ENCODE peak calls at places on chromosomes 13 and 19, in six cellular contexts. F is GM12878, S is H1, P is SK-N-SH, X is HepG2, E is K562. K is an unnamed sample.

GRCh38 chr19:51469162-51469561 is 9.2 kb upstream of the CEACAM18 start:
- DNase-seq in F (no peak), S (no peak), P (no peak), X (no peak), E (no peak), K (no peak)

GRCh38 chr13:77820431-77821149 is 98.0 kb downstream of the EDNRB start:
- DNase-seq in F (no peak), S (no peak), P (no peak), X (no peak), E (no peak), K (no peak)

GRCh38 chr19:4652075-4652474 is 12.8 kb downstream of the TNFAIP8L1 start:
- DNase-seq in F (no peak), S (no peak), P (no peak), X (no peak), E (peak; percentile 7), K (no peak)

GRCh38 chr13:33931397-33931987 is 113.5 kb downstream of the RFC3 start:
- DNase-seq in F (peak; percentile 4), S (no peak), P (peak; percentile 7), X (peak; percentile 65), E (peak; percentile 12), K (no peak)

GRCh38 chr13:76231522-76232167 is 595.5 kb downstream of the LMO7 start:
- DNase-seq in F (no peak), S (no peak), P (no peak), X (no peak), E (no peak), K (no peak)

GRCh38 chr19:46761418-46761831 is 15.2 kb upstream of the STRN4 start:
- DNase-seq in F (no peak), S (no peak), P (no peak), X (peak; percentile 55), E (no peak), K (no peak)

GRCh38 chr13:66501187-66501586 is 728.9 kb downstream of the PCDH9 start:
- DNase-seq in F (no peak), S (no peak), P (no peak), X (no peak), E (no peak), K (no peak)

GRCh38 chr13:81872581-81872980 is 1531.7 kb upstream of the SPRY2 start:
- DNase-seq in F (no peak), S (no peak), P (peak; percentile 8), X (peak; percentile 38), E (no peak), K (no peak)

GRCh38 chr19:2135474-2136402 is 15.6 kb downstream of the AP3D1 start:
- DNase-seq in F (no peak), S (no peak), P (no peak), X (no peak), E (peak; percentile 41), K (no peak)

GRCh38 chr19:10368101-10368803 is 12.1 kb downstream of the TYK2 start:
- DNase-seq in F (no peak), S (peak; percentile 45), P (peak; percentile 44), X (no peak), E (no peak), K (no peak)

GRCh38 chr13:48490241-48490640 is 42.6 kb downstream of the RCBTB2 start:
- DNase-seq in F (no peak), S (no peak), P (no peak), X (no peak), E (no peak), K (no peak)

GRCh38 chr13:48491423-48492122 is 41.3 kb downstream of the RCBTB2 start:
- DNase-seq in F (no peak), S (no peak), P (no peak), X (no peak), E (no peak), K (no peak)

GRCh38 chr13:48493076-48493765 is 39.7 kb downstream of the RCBTB2 start:
- DNase-seq in F (no peak), S (no peak), P (no peak), X (no peak), E (no peak), K (no peak)

GRCh38 chr13:48493851-48494250 is 39.0 kb downstream of the RCBTB2 start:
- DNase-seq in F (no peak), S (no peak), P (no peak), X (no peak), E (no peak), K (no peak)

DNA sequence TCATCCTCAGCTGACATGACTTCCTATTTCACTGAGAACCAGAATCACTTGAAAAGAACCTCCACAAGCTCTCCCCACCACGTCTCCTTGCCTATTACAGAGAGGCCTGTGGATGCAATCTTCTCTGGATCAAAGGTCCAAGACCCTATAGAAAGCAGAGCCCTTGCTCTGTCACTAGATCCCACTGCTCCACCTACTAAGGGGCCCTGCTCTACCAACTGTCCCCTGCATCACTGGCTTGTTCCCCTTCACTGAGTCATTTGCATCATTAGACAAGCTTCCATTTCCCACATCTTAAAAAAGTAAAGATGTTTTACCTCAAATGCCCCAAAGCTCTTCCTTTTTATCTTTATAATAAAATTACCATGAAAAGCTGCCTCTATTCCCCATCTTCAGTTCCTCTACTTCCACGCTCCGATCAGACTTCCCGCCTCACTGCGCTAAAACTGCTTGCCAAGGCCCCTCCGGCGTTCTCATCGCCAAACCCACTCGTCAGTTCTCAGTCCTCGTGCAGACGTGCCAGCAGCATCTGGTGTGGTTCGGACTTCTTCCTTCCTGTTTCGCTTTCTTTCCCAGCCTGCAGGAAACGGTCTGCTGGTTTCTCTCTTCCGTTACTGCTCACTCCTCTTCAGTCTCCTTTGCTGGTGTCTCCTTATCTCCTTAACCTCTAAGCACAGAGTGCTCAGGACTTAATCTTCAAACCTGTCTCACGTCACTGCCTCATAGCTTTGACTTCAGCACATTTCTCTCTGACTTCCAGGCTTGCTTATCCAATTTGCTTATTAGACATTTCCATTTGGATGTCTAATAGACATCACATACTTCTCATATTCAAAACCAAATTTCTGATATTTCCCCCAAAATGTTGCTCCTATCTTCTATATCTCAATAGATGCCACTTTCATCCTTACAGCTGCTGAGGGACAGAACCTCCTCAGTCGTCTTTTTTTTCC is 40.5 kb downstream of the RCBTB2 start:
- DNase-seq in F (peak; percentile 98), S (no peak), P (no peak), X (no peak), E (no peak), K (no peak)
- TF ChIP-seq TAF1 in F (peak; percentile 45), S (no peak), P (no peak), X (no peak), E (no peak), K (no peak)

DNA sequence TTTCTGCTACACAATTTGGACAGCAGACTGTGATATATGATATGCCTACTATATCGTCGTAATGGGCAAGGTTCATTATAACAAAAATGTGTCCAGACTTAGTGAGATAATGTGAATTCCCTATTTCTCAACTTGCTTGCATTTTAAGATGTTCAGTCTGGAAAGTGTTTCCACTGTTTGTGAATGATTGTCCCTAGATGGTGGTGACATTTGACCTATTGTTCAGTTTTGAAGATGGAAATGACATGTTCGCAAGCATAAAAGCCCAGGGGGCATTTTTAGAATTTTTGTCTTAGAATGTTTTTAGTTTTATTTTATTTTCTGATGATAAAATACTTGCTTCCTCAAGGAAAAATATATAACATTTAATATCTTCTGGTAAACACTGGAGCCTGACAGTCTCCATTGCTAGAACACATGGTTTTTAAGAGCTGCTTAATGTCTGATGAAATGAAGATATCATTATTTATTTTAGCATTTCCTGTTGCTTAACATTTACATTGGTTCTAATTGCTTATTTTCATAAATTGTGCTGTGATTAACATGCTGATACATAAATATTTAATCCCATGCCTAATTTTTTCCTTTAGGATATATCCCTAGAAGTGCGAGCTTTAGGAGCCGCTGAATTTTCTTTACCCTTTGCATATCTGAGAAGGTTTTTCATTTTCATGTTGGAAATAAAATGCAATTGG is 27.1 kb downstream of the MBNL2 start:
- DNase-seq in F (no peak), S (no peak), P (no peak), X (no peak), E (no peak), K (no peak)
- TF ChIP-seq TAF1 in F (no peak), S (no peak), P (no peak), X (no peak), E (no peak), K (no peak)

GRCh38 chr13:28820099-28821051 is at the start of gene MTUS2:
- DNase-seq in F (no peak), S (peak; percentile 77), P (no peak), X (no peak), E (peak; percentile 69), K (peak; percentile 27)

GRCh38 chr13:28822161-28822560 is 2.0 kb downstream of the MTUS2 start:
- DNase-seq in F (no peak), S (no peak), P (no peak), X (no peak), E (no peak), K (no peak)

GRCh38 chr13:28819748-28820098 is 416 bp upstream of the MTUS2 start:
- DNase-seq in F (no peak), S (peak; percentile 92), P (peak; percentile 85), X (peak; percentile 9), E (peak; percentile 75), K (peak; percentile 79)

GRCh38 chr13:28817204-28817603 is 2.9 kb upstream of the MTUS2 start:
- DNase-seq in F (no peak), S (no peak), P (no peak), X (peak; percentile 39), E (peak; percentile 11), K (no peak)

DNA sequence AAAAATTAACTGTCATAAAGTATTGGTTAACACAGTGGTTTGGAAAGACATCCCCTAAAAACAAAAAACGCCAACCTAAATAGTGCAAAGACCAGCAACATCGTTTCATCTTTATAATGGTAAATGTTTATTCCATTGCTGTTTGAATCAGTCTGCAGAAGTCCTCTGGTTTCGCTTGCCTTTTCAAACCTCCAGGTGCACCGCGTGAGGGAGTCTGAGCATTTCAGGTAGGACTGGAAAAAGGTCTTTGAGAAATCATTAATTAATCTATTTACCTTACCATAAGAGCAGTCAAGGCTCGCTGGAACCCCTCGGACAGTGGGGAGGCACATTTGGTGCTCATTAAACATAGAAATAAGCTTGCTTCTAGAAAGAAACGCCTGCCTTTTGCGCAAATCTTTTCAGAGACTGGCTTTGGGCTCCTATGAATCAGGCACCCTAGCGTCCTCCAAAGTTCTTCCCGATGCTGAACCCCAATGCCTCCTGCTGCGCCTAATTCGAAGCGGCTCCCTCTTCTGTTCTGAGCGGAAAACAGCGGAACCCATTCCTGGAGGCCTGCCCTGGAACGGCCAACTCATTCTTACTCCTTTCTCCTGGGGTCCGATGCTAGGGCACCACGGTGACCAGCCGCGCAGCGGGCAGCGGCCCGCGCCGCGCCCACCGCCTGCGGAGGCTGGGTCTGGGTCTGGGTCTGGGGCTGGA is 942 bp upstream of the MTUS2 start:
- DNase-seq in F (no peak), S (peak; percentile 76), P (no peak), X (no peak), E (peak; percentile 8), K (no peak)
- TF ChIP-seq TAF1 in F (no peak), S (no peak), P (no peak), X (no peak), E (no peak), K (no peak)

DNA sequence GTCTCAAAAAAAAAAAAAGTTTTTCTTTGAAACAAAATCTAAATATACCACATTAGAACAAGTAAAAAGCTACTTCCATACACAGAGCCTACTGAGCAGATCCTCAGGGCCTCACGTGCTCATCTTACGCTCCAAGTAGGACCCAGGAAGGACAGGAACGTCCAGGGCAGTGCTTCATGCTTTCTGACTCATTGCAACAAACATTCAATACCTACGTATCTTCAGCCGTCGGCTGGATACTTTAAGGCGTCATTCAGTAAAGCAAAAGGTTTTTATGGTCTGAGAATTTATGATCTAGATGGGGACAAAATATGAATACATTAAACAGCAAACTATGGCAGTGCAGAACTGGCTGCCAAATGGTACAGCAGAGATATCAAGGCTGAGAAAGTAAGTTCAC is 20.6 kb downstream of the CARS2 start:
- DNase-seq in F (no peak), S (no peak), P (no peak), X (no peak), E (no peak), K (no peak)
- TF ChIP-seq TAF1 in F (no peak), S (no peak), P (no peak), X (no peak), E (no peak), K (no peak)

GRCh38 chr13:31722684-31723083 is 16.6 kb upstream of the RXFP2 start:
- DNase-seq in F (no peak), S (no peak), P (peak; percentile 68), X (no peak), E (no peak), K (no peak)
- TF ChIP-seq TAF1 in F (no peak), S (no peak), P (no peak), X (no peak), E (no peak), K (no peak)

K was measured in GM12891.